ENCODE peak calls at places on chromosomes 12 and 14, in six cellular contexts. One of them, this sample, is unnamed.

GRCh38 chr14:94685166-94685581 is 73.0 kb downstream of the SERPINA3 start:
- DNase-seq in SK-N-SH: peak; percentile 12
- DNase-seq in GM12865: peak; percentile 5
- DNase-seq in mucosa of descending colon: no peak
- DNase-seq in upper lobe of right lung: peak; percentile 52
- DNase-seq in RWPE1: no peak
- DNase-seq in this sample: no peak

GRCh38 chr14:35814371-35815005 is 5.4 kb upstream of the RALGAPA1 start:
- DNase-seq in SK-N-SH: peak; percentile 51
- DNase-seq in GM12865: peak; percentile 73
- DNase-seq in mucosa of descending colon: no peak
- DNase-seq in upper lobe of right lung: no peak
- DNase-seq in RWPE1: no peak
- DNase-seq in this sample: peak; percentile 61

GRCh38 chr12:23742574-23742973 is 206.9 kb downstream of the SOX5 start:
- DNase-seq in SK-N-SH: no peak
- DNase-seq in GM12865: no peak
- DNase-seq in mucosa of descending colon: no peak
- DNase-seq in upper lobe of right lung: no peak
- DNase-seq in RWPE1: no peak
- DNase-seq in this sample: no peak

GRCh38 chr14:65478596-65478995 is 66.1 kb downstream of the FUT8 start:
- DNase-seq in SK-N-SH: no peak
- DNase-seq in GM12865: peak; percentile 55
- DNase-seq in mucosa of descending colon: no peak
- DNase-seq in upper lobe of right lung: no peak
- DNase-seq in RWPE1: peak; percentile 28
- DNase-seq in this sample: no peak

GRCh38 chr14:80979951-80980350 is 24.5 kb downstream of the TSHR start:
- DNase-seq in SK-N-SH: no peak
- DNase-seq in GM12865: no peak
- DNase-seq in mucosa of descending colon: no peak
- DNase-seq in upper lobe of right lung: no peak
- DNase-seq in RWPE1: no peak
- DNase-seq in this sample: no peak

GRCh38 chr14:67620217-67620789 is 583 bp downstream of the ARG2 start:
- DNase-seq in SK-N-SH: peak; percentile 37
- DNase-seq in GM12865: no peak
- DNase-seq in mucosa of descending colon: no peak
- DNase-seq in upper lobe of right lung: no peak
- DNase-seq in RWPE1: peak; percentile 28
- DNase-seq in this sample: no peak

GRCh38 chr14:104187931-104188726 is 49.7 kb downstream of the KIF26A start:
- DNase-seq in SK-N-SH: no peak
- DNase-seq in GM12865: no peak
- DNase-seq in mucosa of descending colon: peak; percentile 76
- DNase-seq in upper lobe of right lung: no peak
- DNase-seq in RWPE1: no peak
- DNase-seq in this sample: peak; percentile 34

GRCh38 chr12:71871116-71871515 is 31.6 kb downstream of the TBC1D15 start:
- DNase-seq in SK-N-SH: no peak
- DNase-seq in GM12865: no peak
- DNase-seq in mucosa of descending colon: no peak
- DNase-seq in upper lobe of right lung: no peak
- DNase-seq in RWPE1: no peak
- DNase-seq in this sample: no peak

GRCh38 chr14:106129274-106129673 is 602.9 kb downstream of the TMEM121 start:
- DNase-seq in SK-N-SH: no peak
- DNase-seq in GM12865: peak; percentile 7
- DNase-seq in mucosa of descending colon: no peak
- DNase-seq in upper lobe of right lung: no peak
- DNase-seq in RWPE1: no peak
- DNase-seq in this sample: no peak

GRCh38 chr14:37558740-37559139 is 36.3 kb downstream of the FOXA1 start:
- DNase-seq in SK-N-SH: no peak
- DNase-seq in GM12865: no peak
- DNase-seq in mucosa of descending colon: no peak
- DNase-seq in upper lobe of right lung: no peak
- DNase-seq in RWPE1: no peak
- DNase-seq in this sample: no peak

GRCh38 chr14:32576088-32576795 is 247.1 kb downstream of the AKAP6 start:
- DNase-seq in SK-N-SH: peak; percentile 58
- DNase-seq in GM12865: peak; percentile 65
- DNase-seq in mucosa of descending colon: no peak
- DNase-seq in upper lobe of right lung: no peak
- DNase-seq in RWPE1: peak; percentile 54
- DNase-seq in this sample: peak; percentile 35

GRCh38 chr12:130104596-130105253 is 57.5 kb upstream of the FZD10 start:
- DNase-seq in SK-N-SH: peak; percentile 73
- DNase-seq in GM12865: no peak
- DNase-seq in mucosa of descending colon: no peak
- DNase-seq in upper lobe of right lung: no peak
- DNase-seq in RWPE1: no peak
- DNase-seq in this sample: no peak

GRCh38 chr12:75390156-75390898 is 562 bp upstream of the GLIPR1L2 start:
- DNase-seq in SK-N-SH: no peak
- DNase-seq in GM12865: no peak
- DNase-seq in mucosa of descending colon: no peak
- DNase-seq in upper lobe of right lung: no peak
- DNase-seq in RWPE1: no peak
- DNase-seq in this sample: no peak

GRCh38 chr12:105464426-105464825 is 133.9 kb downstream of the C12orf75 start:
- DNase-seq in SK-N-SH: no peak
- DNase-seq in GM12865: no peak
- DNase-seq in mucosa of descending colon: no peak
- DNase-seq in upper lobe of right lung: no peak
- DNase-seq in RWPE1: no peak
- DNase-seq in this sample: no peak

GRCh38 chr14:59208224-59208814 is 19.9 kb downstream of the DAAM1 start:
- DNase-seq in SK-N-SH: no peak
- DNase-seq in GM12865: peak; percentile 79
- DNase-seq in mucosa of descending colon: no peak
- DNase-seq in upper lobe of right lung: no peak
- DNase-seq in RWPE1: peak; percentile 21
- DNase-seq in this sample: no peak

GRCh38 chr12:70661762-70662161 is 24.5 kb upstream of the PTPRB start:
- DNase-seq in SK-N-SH: no peak
- DNase-seq in GM12865: no peak
- DNase-seq in mucosa of descending colon: no peak
- DNase-seq in upper lobe of right lung: no peak
- DNase-seq in RWPE1: no peak
- DNase-seq in this sample: peak; percentile 7

GRCh38 chr12:118424883-118425282 is 48.5 kb downstream of the SUDS3 start:
- DNase-seq in SK-N-SH: no peak
- DNase-seq in GM12865: no peak
- DNase-seq in mucosa of descending colon: no peak
- DNase-seq in upper lobe of right lung: no peak
- DNase-seq in RWPE1: no peak
- DNase-seq in this sample: no peak

GRCh38 chr12:47964102-47964723 is 817 bp downstream of the TMEM106C start:
- DNase-seq in SK-N-SH: peak; percentile 58
- DNase-seq in GM12865: peak; percentile 32
- DNase-seq in mucosa of descending colon: peak; percentile 48
- DNase-seq in upper lobe of right lung: no peak
- DNase-seq in RWPE1: no peak
- DNase-seq in this sample: no peak

GRCh38 chr14:30888480-30889243 is 14.3 kb downstream of the COCH start:
- DNase-seq in SK-N-SH: no peak
- DNase-seq in GM12865: no peak
- DNase-seq in mucosa of descending colon: no peak
- DNase-seq in upper lobe of right lung: no peak
- DNase-seq in RWPE1: no peak
- DNase-seq in this sample: no peak

GRCh38 chr14:48052973-48053372 is 377.6 kb upstream of the MDGA2 start:
- DNase-seq in SK-N-SH: no peak
- DNase-seq in GM12865: no peak
- DNase-seq in mucosa of descending colon: no peak
- DNase-seq in upper lobe of right lung: no peak
- DNase-seq in RWPE1: no peak
- DNase-seq in this sample: no peak

GRCh38 chr12:98894412-98895085 is 249.5 kb downstream of the APAF1 start:
- DNase-seq in SK-N-SH: peak; percentile 75
- DNase-seq in GM12865: no peak
- DNase-seq in mucosa of descending colon: no peak
- DNase-seq in upper lobe of right lung: no peak
- DNase-seq in RWPE1: no peak
- DNase-seq in this sample: peak; percentile 41

GRCh38 chr12:113796852-113797534 is 169.1 kb downstream of the RBM19 start:
- DNase-seq in SK-N-SH: peak; percentile 63
- DNase-seq in GM12865: peak; percentile 9
- DNase-seq in mucosa of descending colon: no peak
- DNase-seq in upper lobe of right lung: peak; percentile 40
- DNase-seq in RWPE1: no peak
- DNase-seq in this sample: no peak

GRCh38 chr14:41824441-41824840 is 217.8 kb downstream of the LRFN5 start:
- DNase-seq in SK-N-SH: no peak
- DNase-seq in GM12865: no peak
- DNase-seq in mucosa of descending colon: no peak
- DNase-seq in upper lobe of right lung: no peak
- DNase-seq in RWPE1: no peak
- DNase-seq in this sample: no peak

GRCh38 chr14:68884031-68885030 is 91.5 kb upstream of the ZFP36L1 start:
- DNase-seq in SK-N-SH: no peak
- DNase-seq in GM12865: peak; percentile 13
- DNase-seq in mucosa of descending colon: no peak
- DNase-seq in upper lobe of right lung: no peak
- DNase-seq in RWPE1: peak; percentile 62
- DNase-seq in this sample: no peak

GRCh38 chr12:2772370-2772769 is 22.4 kb upstream of the FKBP4 start:
- DNase-seq in SK-N-SH: no peak
- DNase-seq in GM12865: no peak
- DNase-seq in mucosa of descending colon: no peak
- DNase-seq in upper lobe of right lung: no peak
- DNase-seq in RWPE1: no peak
- DNase-seq in this sample: no peak

GRCh38 chr14:45990252-45990651 is 661.3 kb downstream of the RPL10L start:
- DNase-seq in SK-N-SH: no peak
- DNase-seq in GM12865: no peak
- DNase-seq in mucosa of descending colon: no peak
- DNase-seq in upper lobe of right lung: no peak
- DNase-seq in RWPE1: no peak
- DNase-seq in this sample: no peak
- TF ChIP-seq CTCF in SK-N-SH: peak; percentile 35
- TF ChIP-seq CTCF in GM12865: no peak
- TF ChIP-seq CTCF in mucosa of descending colon: no peak
- TF ChIP-seq CTCF in upper lobe of right lung: peak; percentile 9
- TF ChIP-seq CTCF in RWPE1: no peak
- TF ChIP-seq CTCF in this sample: no peak

GRCh38 chr14:54803926-54804719 is 98.5 kb downstream of the GCH1 start:
- DNase-seq in SK-N-SH: no peak
- DNase-seq in GM12865: no peak
- DNase-seq in mucosa of descending colon: no peak
- DNase-seq in upper lobe of right lung: no peak
- DNase-seq in RWPE1: no peak
- DNase-seq in this sample: no peak
- TF ChIP-seq CTCF in SK-N-SH: no peak
- TF ChIP-seq CTCF in GM12865: no peak
- TF ChIP-seq CTCF in mucosa of descending colon: no peak
- TF ChIP-seq CTCF in upper lobe of right lung: no peak
- TF ChIP-seq CTCF in RWPE1: no peak
- TF ChIP-seq CTCF in this sample: no peak

GRCh38 chr14:75578786-75579781 is 664 bp downstream of the FLVCR2 start:
- DNase-seq in SK-N-SH: no peak
- DNase-seq in GM12865: no peak
- DNase-seq in mucosa of descending colon: peak; percentile 62
- DNase-seq in upper lobe of right lung: peak; percentile 69
- DNase-seq in RWPE1: no peak
- DNase-seq in this sample: peak; percentile 39
- TF ChIP-seq CTCF in SK-N-SH: peak; percentile 21
- TF ChIP-seq CTCF in GM12865: no peak
- TF ChIP-seq CTCF in mucosa of descending colon: no peak
- TF ChIP-seq CTCF in upper lobe of right lung: peak; percentile 26
- TF ChIP-seq CTCF in RWPE1: no peak
- TF ChIP-seq CTCF in this sample: no peak

GRCh38 chr12:53053223-53054111 is 3.6 kb downstream of the TNS2 start:
- DNase-seq in SK-N-SH: no peak
- DNase-seq in GM12865: peak; percentile 47
- DNase-seq in mucosa of descending colon: peak; percentile 87
- DNase-seq in upper lobe of right lung: peak; percentile 86
- DNase-seq in RWPE1: no peak
- DNase-seq in this sample: no peak
- TF ChIP-seq CTCF in SK-N-SH: peak; percentile 75
- TF ChIP-seq CTCF in GM12865: peak; percentile 61
- TF ChIP-seq CTCF in mucosa of descending colon: peak; percentile 66
- TF ChIP-seq CTCF in upper lobe of right lung: peak; percentile 67
- TF ChIP-seq CTCF in RWPE1: peak; percentile 68
- TF ChIP-seq CTCF in this sample: peak; percentile 70